ENCODE peak calls at places on chromosome 5, in ten cellular contexts. One of them, this sample, is unnamed.

GRCh38 chr5:179732918-179733763 is 519 bp downstream of the MAML1 start:
- DNase-seq in astrocyte of the cerebellum: no peak
- DNase-seq in thyroid gland: peak; percentile 56
- DNase-seq in neural progenitor cell: peak; percentile 52
- DNase-seq in cardiac muscle cell: peak; percentile 33
- DNase-seq in body of pancreas: peak; percentile 55
- DNase-seq in brain microvascular endothelial cell: peak; percentile 7
- DNase-seq in A549: peak; percentile 30
- DNase-seq in epithelial cell of esophagus: peak; percentile 46
- DNase-seq in WERI-Rb-1: peak; percentile 6
- DNase-seq in this sample: no peak

GRCh38 chr5:95848701-95849100 is 26.2 kb upstream of the GLRX start:
- DNase-seq in WERI-Rb-1: no peak
- DNase-seq in cardiac muscle cell: peak; percentile 41
- DNase-seq in A549: no peak
- DNase-seq in thyroid gland: no peak
- DNase-seq in brain microvascular endothelial cell: no peak
- DNase-seq in astrocyte of the cerebellum: no peak
- DNase-seq in body of pancreas: no peak
- DNase-seq in neural progenitor cell: no peak
- DNase-seq in epithelial cell of esophagus: no peak
- DNase-seq in this sample: no peak

GRCh38 chr5:24161559-24161958 is 483.2 kb downstream of the CDH10 start:
- DNase-seq in A549: no peak
- DNase-seq in cardiac muscle cell: no peak
- DNase-seq in thyroid gland: no peak
- DNase-seq in WERI-Rb-1: no peak
- DNase-seq in epithelial cell of esophagus: peak; percentile 59
- DNase-seq in astrocyte of the cerebellum: no peak
- DNase-seq in body of pancreas: no peak
- DNase-seq in neural progenitor cell: no peak
- DNase-seq in brain microvascular endothelial cell: no peak
- DNase-seq in this sample: no peak

GRCh38 chr5:164498393-164498792 is 993.0 kb downstream of the MAT2B start:
- DNase-seq in body of pancreas: no peak
- DNase-seq in astrocyte of the cerebellum: no peak
- DNase-seq in A549: no peak
- DNase-seq in thyroid gland: no peak
- DNase-seq in brain microvascular endothelial cell: no peak
- DNase-seq in epithelial cell of esophagus: no peak
- DNase-seq in cardiac muscle cell: no peak
- DNase-seq in WERI-Rb-1: no peak
- DNase-seq in neural progenitor cell: peak; percentile 53
- DNase-seq in this sample: no peak

GRCh38 chr5:113059232-113059805 is 82.7 kb downstream of the DCP2 start:
- DNase-seq in astrocyte of the cerebellum: peak; percentile 90
- DNase-seq in brain microvascular endothelial cell: no peak
- DNase-seq in WERI-Rb-1: no peak
- DNase-seq in neural progenitor cell: peak; percentile 60
- DNase-seq in thyroid gland: no peak
- DNase-seq in body of pancreas: no peak
- DNase-seq in epithelial cell of esophagus: no peak
- DNase-seq in A549: no peak
- DNase-seq in cardiac muscle cell: peak; percentile 70
- DNase-seq in this sample: no peak

GRCh38 chr5:147690595-147690994 is 91.9 kb downstream of the JAKMIP2 start:
- DNase-seq in body of pancreas: no peak
- DNase-seq in A549: no peak
- DNase-seq in neural progenitor cell: no peak
- DNase-seq in brain microvascular endothelial cell: no peak
- DNase-seq in thyroid gland: no peak
- DNase-seq in WERI-Rb-1: peak; percentile 49
- DNase-seq in epithelial cell of esophagus: peak; percentile 53
- DNase-seq in astrocyte of the cerebellum: no peak
- DNase-seq in cardiac muscle cell: no peak
- DNase-seq in this sample: no peak

GRCh38 chr5:7074176-7074575 is 321.8 kb upstream of the ADCY2 start:
- DNase-seq in neural progenitor cell: no peak
- DNase-seq in astrocyte of the cerebellum: no peak
- DNase-seq in A549: no peak
- DNase-seq in brain microvascular endothelial cell: no peak
- DNase-seq in thyroid gland: no peak
- DNase-seq in body of pancreas: no peak
- DNase-seq in epithelial cell of esophagus: no peak
- DNase-seq in cardiac muscle cell: no peak
- DNase-seq in WERI-Rb-1: no peak
- DNase-seq in this sample: no peak

GRCh38 chr5:53507013-53507412 is 26.6 kb downstream of the FST start:
- DNase-seq in neural progenitor cell: no peak
- DNase-seq in astrocyte of the cerebellum: no peak
- DNase-seq in A549: no peak
- DNase-seq in epithelial cell of esophagus: no peak
- DNase-seq in thyroid gland: no peak
- DNase-seq in WERI-Rb-1: no peak
- DNase-seq in cardiac muscle cell: no peak
- DNase-seq in brain microvascular endothelial cell: no peak
- DNase-seq in body of pancreas: no peak
- DNase-seq in this sample: no peak

GRCh38 chr5:60961685-60962084 is 16.7 kb downstream of the NDUFAF2 start:
- DNase-seq in cardiac muscle cell: peak; percentile 68
- DNase-seq in thyroid gland: no peak
- DNase-seq in brain microvascular endothelial cell: peak; percentile 27
- DNase-seq in WERI-Rb-1: no peak
- DNase-seq in A549: no peak
- DNase-seq in body of pancreas: no peak
- DNase-seq in neural progenitor cell: no peak
- DNase-seq in epithelial cell of esophagus: no peak
- DNase-seq in astrocyte of the cerebellum: no peak
- DNase-seq in this sample: no peak

GRCh38 chr5:42767491-42768105 is 11.0 kb downstream of the CCDC152 start:
- DNase-seq in body of pancreas: no peak
- DNase-seq in epithelial cell of esophagus: peak; percentile 37
- DNase-seq in brain microvascular endothelial cell: peak; percentile 11
- DNase-seq in WERI-Rb-1: no peak
- DNase-seq in astrocyte of the cerebellum: peak; percentile 20
- DNase-seq in neural progenitor cell: peak; percentile 34
- DNase-seq in thyroid gland: no peak
- DNase-seq in cardiac muscle cell: peak; percentile 60
- DNase-seq in A549: no peak
- DNase-seq in this sample: no peak

GRCh38 chr5:80399553-80400239 is 8.2 kb upstream of the ZFYVE16 start:
- DNase-seq in WERI-Rb-1: no peak
- DNase-seq in A549: peak; percentile 11
- DNase-seq in body of pancreas: no peak
- DNase-seq in epithelial cell of esophagus: peak; percentile 80
- DNase-seq in cardiac muscle cell: peak; percentile 78
- DNase-seq in astrocyte of the cerebellum: no peak
- DNase-seq in neural progenitor cell: no peak
- DNase-seq in brain microvascular endothelial cell: peak; percentile 2
- DNase-seq in thyroid gland: no peak
- DNase-seq in this sample: no peak

GRCh38 chr5:150044334-150044681 is 42.0 kb downstream of the CSF1R start:
- DNase-seq in body of pancreas: no peak
- DNase-seq in WERI-Rb-1: no peak
- DNase-seq in thyroid gland: no peak
- DNase-seq in brain microvascular endothelial cell: peak; percentile 84
- DNase-seq in astrocyte of the cerebellum: peak; percentile 85
- DNase-seq in neural progenitor cell: no peak
- DNase-seq in cardiac muscle cell: peak; percentile 77
- DNase-seq in epithelial cell of esophagus: peak; percentile 49
- DNase-seq in A549: no peak
- DNase-seq in this sample: no peak

GRCh38 chr5:159178978-159179377 is 30.4 kb downstream of the RNF145 start:
- DNase-seq in WERI-Rb-1: no peak
- DNase-seq in epithelial cell of esophagus: peak; percentile 94
- DNase-seq in astrocyte of the cerebellum: peak; percentile 96
- DNase-seq in thyroid gland: no peak
- DNase-seq in neural progenitor cell: no peak
- DNase-seq in cardiac muscle cell: peak; percentile 97
- DNase-seq in body of pancreas: no peak
- DNase-seq in brain microvascular endothelial cell: peak; percentile 92
- DNase-seq in A549: peak; percentile 57
- DNase-seq in this sample: no peak

GRCh38 chr5:141779642-141780041 is 97.6 kb upstream of the ARAP3 start:
- DNase-seq in thyroid gland: no peak
- DNase-seq in A549: no peak
- DNase-seq in cardiac muscle cell: peak; percentile 30
- DNase-seq in body of pancreas: no peak
- DNase-seq in WERI-Rb-1: no peak
- DNase-seq in brain microvascular endothelial cell: no peak
- DNase-seq in astrocyte of the cerebellum: peak; percentile 15
- DNase-seq in epithelial cell of esophagus: peak; percentile 44
- DNase-seq in neural progenitor cell: no peak
- DNase-seq in this sample: no peak

GRCh38 chr5:142281012-142281374 is 43.8 kb downstream of the SPRY4 start:
- DNase-seq in WERI-Rb-1: no peak
- DNase-seq in cardiac muscle cell: no peak
- DNase-seq in brain microvascular endothelial cell: no peak
- DNase-seq in epithelial cell of esophagus: no peak
- DNase-seq in neural progenitor cell: no peak
- DNase-seq in body of pancreas: no peak
- DNase-seq in astrocyte of the cerebellum: no peak
- DNase-seq in thyroid gland: no peak
- DNase-seq in A549: no peak
- DNase-seq in this sample: no peak

GRCh38 chr5:169772688-169773087 is 135.6 kb downstream of the DOCK2 start:
- DNase-seq in neural progenitor cell: no peak
- DNase-seq in astrocyte of the cerebellum: no peak
- DNase-seq in epithelial cell of esophagus: no peak
- DNase-seq in cardiac muscle cell: no peak
- DNase-seq in A549: no peak
- DNase-seq in brain microvascular endothelial cell: no peak
- DNase-seq in body of pancreas: no peak
- DNase-seq in WERI-Rb-1: no peak
- DNase-seq in thyroid gland: no peak
- DNase-seq in this sample: no peak
- TF ChIP-seq CTCF in neural progenitor cell: no peak
- TF ChIP-seq CTCF in astrocyte of the cerebellum: no peak
- TF ChIP-seq CTCF in epithelial cell of esophagus: no peak
- TF ChIP-seq CTCF in cardiac muscle cell: no peak
- TF ChIP-seq CTCF in A549: no peak
- TF ChIP-seq CTCF in brain microvascular endothelial cell: no peak
- TF ChIP-seq CTCF in body of pancreas: no peak
- TF ChIP-seq CTCF in WERI-Rb-1: no peak
- TF ChIP-seq CTCF in thyroid gland: no peak
- TF ChIP-seq CTCF in this sample: no peak

DNA sequence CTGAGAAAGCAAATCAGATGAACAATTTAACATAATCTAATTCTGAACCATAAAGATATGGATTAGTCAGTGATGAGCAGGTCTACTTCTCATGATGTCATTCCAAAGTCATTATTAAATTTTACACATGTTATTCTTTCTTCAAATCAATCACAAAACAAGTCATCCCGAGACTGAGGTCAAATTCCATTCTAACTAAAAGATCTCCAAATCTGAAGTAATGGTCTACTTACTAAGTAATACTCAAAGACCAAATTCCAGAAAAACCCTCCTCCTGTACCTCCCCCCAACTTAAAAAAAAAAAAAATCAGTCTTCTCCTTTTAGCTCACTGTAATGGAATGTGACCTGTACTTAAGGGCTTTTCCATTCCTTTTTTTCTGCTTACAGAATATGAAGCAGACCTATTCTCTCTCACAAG is 4.7 kb downstream of the PFDN1 start:
- DNase-seq in WERI-Rb-1: no peak
- DNase-seq in body of pancreas: no peak
- DNase-seq in A549: no peak
- DNase-seq in epithelial cell of esophagus: peak; percentile 66
- DNase-seq in cardiac muscle cell: peak; percentile 32
- DNase-seq in astrocyte of the cerebellum: no peak
- DNase-seq in thyroid gland: no peak
- DNase-seq in neural progenitor cell: no peak
- DNase-seq in brain microvascular endothelial cell: peak; percentile 53
- DNase-seq in this sample: no peak
- H3K4me3 ChIP-seq in WERI-Rb-1: no peak overlapping the region
- H3K4me3 ChIP-seq in body of pancreas: no peak overlapping the region
- H3K4me3 ChIP-seq in A549: no peak overlapping the region
- H3K4me3 ChIP-seq in epithelial cell of esophagus: no peak overlapping the region
- H3K4me3 ChIP-seq in cardiac muscle cell: no peak overlapping the region
- H3K4me3 ChIP-seq in astrocyte of the cerebellum: no peak overlapping the region
- H3K4me3 ChIP-seq in thyroid gland: no peak overlapping the region
- H3K4me3 ChIP-seq in neural progenitor cell: no peak overlapping the region
- H3K4me3 ChIP-seq in brain microvascular endothelial cell: no peak overlapping the region
- H3K4me3 ChIP-seq in this sample: no peak overlapping the region

DNA sequence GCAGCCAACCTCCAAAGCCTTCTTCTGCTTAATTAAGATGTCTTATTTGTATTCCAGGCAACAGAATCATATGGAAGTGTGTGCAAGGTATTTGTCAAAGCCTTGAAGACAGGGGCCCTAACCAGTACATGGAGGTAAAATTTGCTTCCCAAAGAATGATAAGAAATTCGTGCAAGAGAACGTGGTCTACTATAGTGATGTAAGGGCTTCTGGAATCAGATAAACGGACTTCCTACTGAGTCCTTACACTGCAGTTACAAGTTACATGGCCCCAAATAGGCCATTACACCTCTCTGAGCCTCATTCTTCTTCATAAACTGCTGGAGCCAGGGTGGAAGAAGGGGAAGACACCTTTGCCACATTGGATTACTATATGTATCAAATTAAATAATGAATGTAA is 15.9 kb upstream of the ISOC1 start:
- DNase-seq in brain microvascular endothelial cell: no peak
- DNase-seq in body of pancreas: no peak
- DNase-seq in astrocyte of the cerebellum: no peak
- DNase-seq in neural progenitor cell: no peak
- DNase-seq in thyroid gland: no peak
- DNase-seq in A549: no peak
- DNase-seq in cardiac muscle cell: no peak
- DNase-seq in WERI-Rb-1: no peak
- DNase-seq in epithelial cell of esophagus: no peak
- DNase-seq in this sample: no peak
- TF ChIP-seq CTCF in brain microvascular endothelial cell: no peak
- TF ChIP-seq CTCF in body of pancreas: no peak
- TF ChIP-seq CTCF in astrocyte of the cerebellum: no peak
- TF ChIP-seq CTCF in neural progenitor cell: no peak
- TF ChIP-seq CTCF in thyroid gland: no peak
- TF ChIP-seq CTCF in A549: no peak
- TF ChIP-seq CTCF in cardiac muscle cell: no peak
- TF ChIP-seq CTCF in WERI-Rb-1: no peak
- TF ChIP-seq CTCF in epithelial cell of esophagus: no peak
- TF ChIP-seq CTCF in this sample: no peak

DNA sequence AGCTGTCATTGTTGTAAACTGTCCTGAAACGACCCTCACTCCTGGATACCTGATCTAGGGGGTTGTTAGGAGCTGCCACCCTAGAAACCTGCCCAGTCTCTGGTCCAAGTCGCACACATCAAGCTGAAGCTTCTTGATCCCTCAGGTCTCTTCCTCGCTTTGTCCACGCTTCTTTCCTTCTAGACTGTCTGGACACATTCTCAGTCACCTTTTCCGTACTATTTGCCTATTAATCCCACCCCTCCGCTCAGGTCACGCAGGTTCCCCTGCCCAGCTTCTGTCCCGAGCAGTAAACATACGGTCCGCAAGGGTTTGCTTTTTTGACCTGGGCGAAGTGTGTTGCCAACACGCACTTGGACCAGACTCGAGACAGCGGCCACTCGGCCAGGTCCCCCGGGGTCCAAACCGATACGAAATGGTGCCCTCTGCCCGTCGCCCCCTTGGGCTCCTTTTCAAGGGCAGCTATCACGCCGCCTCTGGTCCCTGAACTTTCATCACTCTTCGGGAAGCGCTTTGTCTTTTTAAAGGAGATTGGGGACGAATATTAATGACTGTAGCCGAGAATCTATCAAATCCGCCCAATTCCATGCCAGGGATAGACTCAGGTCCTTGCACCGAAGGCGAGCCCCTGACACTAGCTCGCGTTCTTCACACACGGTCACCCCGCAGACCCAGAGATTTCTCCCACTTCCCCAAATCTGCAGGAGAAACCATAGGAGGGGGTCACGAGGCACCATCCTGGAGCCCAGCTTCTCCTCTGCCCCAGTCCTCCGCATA is 814 bp downstream of the PLCXD3 start:
- DNase-seq in epithelial cell of esophagus: no peak
- DNase-seq in astrocyte of the cerebellum: no peak
- DNase-seq in body of pancreas: no peak
- DNase-seq in WERI-Rb-1: peak; percentile 8
- DNase-seq in neural progenitor cell: no peak
- DNase-seq in thyroid gland: no peak
- DNase-seq in A549: peak; percentile 14
- DNase-seq in brain microvascular endothelial cell: no peak
- DNase-seq in cardiac muscle cell: no peak
- DNase-seq in this sample: no peak
- H3K4me3 ChIP-seq in epithelial cell of esophagus: no peak overlapping the region
- H3K4me3 ChIP-seq in astrocyte of the cerebellum: peak overlapping the region; percentile 52
- H3K4me3 ChIP-seq in body of pancreas: no peak overlapping the region
- H3K4me3 ChIP-seq in WERI-Rb-1: peak overlapping the region; percentile 55
- H3K4me3 ChIP-seq in neural progenitor cell: peak overlapping the region; percentile 53
- H3K4me3 ChIP-seq in thyroid gland: no peak overlapping the region
- H3K4me3 ChIP-seq in A549: peak overlapping the region; percentile 52
- H3K4me3 ChIP-seq in brain microvascular endothelial cell: no peak overlapping the region
- H3K4me3 ChIP-seq in cardiac muscle cell: peak overlapping the region; percentile 68
- H3K4me3 ChIP-seq in this sample: no peak overlapping the region